ENCODE peak calls at places on chromosomes 5 and 9, in six cellular contexts. G is IMR-90; P is lower leg skin; D is head of caudate nucleus; F is stimulated activated naive B cell treated with anti-CD40 and anti-IgM and Interleukin-4, amounts not matched to agents 10 μg/mL and 1 μg/mL and 100 μg/mL, for 72 hours; N is iPS-NIHi11. M is an unnamed sample.

GRCh38 chr5:39177629-39177959 is 41.8 kb downstream of the FYB1 start:
- DNase-seq in F (no peak), P (no peak), G (no peak), D (no peak), N (no peak), M (no peak)

GRCh38 chr5:175129121-175129520 is 314.9 kb downstream of the DRD1 start:
- DNase-seq in G (no peak), D (no peak), F (no peak), N (no peak), P (no peak), M (no peak)

GRCh38 chr9:115335441-115335840 is 217.5 kb upstream of the TNC start:
- DNase-seq in P (no peak), G (no peak), F (no peak), N (no peak), D (no peak), M (no peak)

GRCh38 chr5:136198453-136198852 is 5.5 kb upstream of the SMIM32 start:
- DNase-seq in G (no peak), N (no peak), P (peak), D (no peak), F (no peak), M (no peak)

GRCh38 chr5:1782385-1783213 is 17.0 kb downstream of the MRPL36 start:
- DNase-seq in N (no peak), P (no peak), G (no peak), D (no peak), F (no peak), M (no peak)

GRCh38 chr5:51598026-51598425 is 214.8 kb downstream of the ISL1 start:
- DNase-seq in N (no peak), G (no peak), D (no peak), P (no peak), F (no peak), M (no peak)

GRCh38 chr5:179794575-179794974 is 789 bp downstream of the LTC4S start:
- DNase-seq in F (no peak), D (no peak), N (no peak), G (no peak), P (no peak), M (no peak)

GRCh38 chr9:93821307-93821703 is 133.8 kb downstream of the BARX1 start:
- DNase-seq in N (no peak), G (no peak), F (no peak), P (peak), D (no peak), M (no peak)

GRCh38 chr9:99445920-99446319 is 223.8 kb downstream of the SEC61B start:
- DNase-seq in G (no peak), P (no peak), N (no peak), D (no peak), F (no peak), M (no peak)

GRCh38 chr9:36739538-36740116 is 166.9 kb downstream of the MELK start:
- DNase-seq in D (no peak), F (no peak), N (peak), P (no peak), G (no peak), M (no peak)

GRCh38 chr9:35748858-35749514 is at the start of the genes GBA2 and RGP1:
- DNase-seq in D (peak), G (peak), F (peak), P (peak), N (peak), M (peak)

GRCh38 chr5:135705230-135705631 is 126.4 kb upstream of the CXCL14 start:
- DNase-seq in D (no peak), P (no peak), N (no peak), G (peak), F (no peak), M (no peak)

GRCh38 chr5:168165221-168165965 is 126.1 kb upstream of the WWC1 start:
- DNase-seq in N (peak), P (no peak), D (no peak), G (no peak), F (no peak), M (no peak)

GRCh38 chr5:116488334-116488733 is 86.3 kb downstream of the SEMA6A start:
- DNase-seq in F (no peak), P (no peak), D (no peak), N (no peak), G (peak), M (no peak)

M was measured in GM19239.